ENCODE peak calls at places on chromosome X, in four cellular contexts. One of them, this sample, is unnamed.

GRCh38 chrX:105973387-105973739 is 65.2 kb downstream of the SERPINA7 start:
- DNase-seq in fibroblast of lung: no peak
- DNase-seq in kidney: no peak
- DNase-seq in astrocyte of the cerebellum: no peak
- DNase-seq in this sample: no peak

GRCh38 chrX:21374994-21375794 is 976 bp downstream of the CNKSR2 start:
- DNase-seq in astrocyte of the cerebellum: no peak
- DNase-seq in kidney: peak; percentile 68
- DNase-seq in fibroblast of lung: no peak
- DNase-seq in this sample: peak; percentile 15

GRCh38 chrX:72254835-72255234 is 16.0 kb upstream of the ERCC6L start:
- DNase-seq in kidney: no peak
- DNase-seq in astrocyte of the cerebellum: no peak
- DNase-seq in fibroblast of lung: no peak
- DNase-seq in this sample: no peak

GRCh38 chrX:47380268-47380667 is 9.9 kb downstream of the ZNF157 start:
- DNase-seq in kidney: no peak
- DNase-seq in fibroblast of lung: no peak
- DNase-seq in astrocyte of the cerebellum: no peak
- DNase-seq in this sample: peak; percentile 29

GRCh38 chrX:40261955-40262596 is 164.3 kb upstream of the BCOR start:
- DNase-seq in astrocyte of the cerebellum: no peak
- DNase-seq in kidney: peak; percentile 75
- DNase-seq in fibroblast of lung: no peak
- DNase-seq in this sample: no peak

GRCh38 chrX:41332988-41333743 is 796 bp upstream of the DDX3X start:
- DNase-seq in kidney: peak; percentile 97
- DNase-seq in fibroblast of lung: peak; percentile 85
- DNase-seq in astrocyte of the cerebellum: peak; percentile 72
- DNase-seq in this sample: peak; percentile 71

GRCh38 chrX:130118941-130119640 is 8.8 kb upstream of the ELF4 start:
- DNase-seq in fibroblast of lung: peak; percentile 55
- DNase-seq in astrocyte of the cerebellum: no peak
- DNase-seq in kidney: no peak
- DNase-seq in this sample: no peak

GRCh38 chrX:84188320-84188834 is 378 bp upstream of the RPS6KA6 start:
- DNase-seq in kidney: peak; percentile 79
- DNase-seq in astrocyte of the cerebellum: peak; percentile 39
- DNase-seq in fibroblast of lung: peak; percentile 60
- DNase-seq in this sample: no peak

GRCh38 chrX:30570505-30570904 is 7.1 kb downstream of the TASL start:
- DNase-seq in fibroblast of lung: peak; percentile 2
- DNase-seq in kidney: no peak
- DNase-seq in astrocyte of the cerebellum: peak; percentile 1
- DNase-seq in this sample: no peak

GRCh38 chrX:13317366-13317765 is 2.5 kb downstream of the ATXN3L start:
- DNase-seq in astrocyte of the cerebellum: no peak
- DNase-seq in fibroblast of lung: no peak
- DNase-seq in kidney: no peak
- DNase-seq in this sample: no peak

GRCh38 chrX:132636080-132636479 is 147.2 kb upstream of the MBNL3 start:
- DNase-seq in astrocyte of the cerebellum: no peak
- DNase-seq in fibroblast of lung: no peak
- DNase-seq in kidney: no peak
- DNase-seq in this sample: no peak

GRCh38 chrX:11908371-11908770 is 150.3 kb downstream of the MSL3 start:
- DNase-seq in kidney: no peak
- DNase-seq in astrocyte of the cerebellum: no peak
- DNase-seq in fibroblast of lung: peak; percentile 23
- DNase-seq in this sample: no peak
- TF ChIP-seq CTCF in kidney: no peak
- TF ChIP-seq CTCF in astrocyte of the cerebellum: peak; percentile 61
- TF ChIP-seq CTCF in fibroblast of lung: peak; percentile 46
- TF ChIP-seq CTCF in this sample: no peak

GRCh38 chrX:44202596-44202995 is 140.9 kb downstream of the EFHC2 start:
- DNase-seq in kidney: no peak
- DNase-seq in fibroblast of lung: no peak
- DNase-seq in astrocyte of the cerebellum: no peak
- DNase-seq in this sample: no peak

GRCh38 chrX:44203791-44204190 is 139.7 kb downstream of the EFHC2 start:
- DNase-seq in astrocyte of the cerebellum: no peak
- DNase-seq in kidney: no peak
- DNase-seq in fibroblast of lung: no peak
- DNase-seq in this sample: no peak
- TF ChIP-seq CTCF in astrocyte of the cerebellum: no peak
- TF ChIP-seq CTCF in kidney: no peak
- TF ChIP-seq CTCF in fibroblast of lung: no peak
- TF ChIP-seq CTCF in this sample: no peak

GRCh38 chrX:42714981-42715688 is 62.8 kb downstream of the PPP1R2C start:
- DNase-seq in astrocyte of the cerebellum: peak; percentile 26
- DNase-seq in fibroblast of lung: peak; percentile 59
- DNase-seq in kidney: peak; percentile 77
- DNase-seq in this sample: no peak
- TF ChIP-seq CTCF in astrocyte of the cerebellum: peak; percentile 75
- TF ChIP-seq CTCF in fibroblast of lung: peak; percentile 38
- TF ChIP-seq CTCF in kidney: peak; percentile 25
- TF ChIP-seq CTCF in this sample: no peak

GRCh38 chrX:110212299-110212698 is 105.6 kb downstream of the AMMECR1 start:
- DNase-seq in astrocyte of the cerebellum: no peak
- DNase-seq in fibroblast of lung: no peak
- DNase-seq in kidney: no peak
- DNase-seq in this sample: no peak
- TF ChIP-seq CTCF in astrocyte of the cerebellum: peak; percentile 14
- TF ChIP-seq CTCF in fibroblast of lung: peak; percentile 29
- TF ChIP-seq CTCF in kidney: peak; percentile 9
- TF ChIP-seq CTCF in this sample: no peak

DNA sequence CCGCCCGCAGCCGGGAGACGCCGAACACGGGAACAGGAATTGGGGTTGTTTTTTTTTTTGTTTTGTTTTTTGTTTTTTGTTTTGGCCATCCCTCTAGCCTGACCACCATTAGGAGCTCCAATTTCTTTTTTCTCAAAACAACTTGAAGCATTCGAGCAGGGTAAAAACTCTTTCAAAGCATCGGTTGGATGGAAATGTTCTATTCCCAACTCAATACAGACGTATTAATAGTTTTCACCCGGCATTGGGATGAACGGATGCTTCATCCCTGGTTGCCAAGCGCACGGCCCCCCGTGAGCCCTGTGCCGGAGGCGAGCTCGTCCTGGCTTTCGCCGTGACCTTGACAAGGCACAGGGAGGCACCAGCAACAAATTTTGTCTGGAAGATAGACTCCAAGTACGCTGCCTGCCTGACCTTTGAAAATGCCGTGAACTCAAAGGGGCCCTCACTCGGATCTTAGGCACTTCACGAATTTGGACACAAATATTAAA is 352 bp upstream of the MAP3K15 start:
- DNase-seq in fibroblast of lung: no peak
- DNase-seq in kidney: no peak
- DNase-seq in astrocyte of the cerebellum: no peak
- DNase-seq in this sample: no peak
- TF ChIP-seq CTCF in fibroblast of lung: no peak
- TF ChIP-seq CTCF in kidney: peak; percentile 23
- TF ChIP-seq CTCF in astrocyte of the cerebellum: no peak
- TF ChIP-seq CTCF in this sample: no peak

DNA sequence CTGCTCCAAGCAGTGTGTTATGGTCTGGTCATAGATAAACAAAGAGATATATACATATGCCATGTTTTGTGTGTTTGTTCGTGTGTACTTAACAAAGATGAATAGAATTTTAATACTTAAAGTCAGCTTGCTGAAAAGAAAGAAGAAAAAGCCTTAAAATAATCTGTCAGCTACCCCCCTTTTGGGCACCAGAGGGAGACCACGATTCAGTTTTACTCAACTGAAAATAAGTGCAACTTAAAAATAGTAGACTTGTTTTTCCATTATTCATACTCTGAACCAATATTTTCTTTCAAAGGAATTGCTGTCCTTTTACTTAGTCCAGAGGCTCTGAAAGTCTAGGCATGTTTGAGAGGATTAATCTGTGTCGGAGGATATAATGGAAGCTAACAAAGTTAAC is 181.7 kb upstream of the AGTR2 start:
- DNase-seq in kidney: no peak
- DNase-seq in fibroblast of lung: no peak
- DNase-seq in astrocyte of the cerebellum: no peak
- DNase-seq in this sample: no peak
- TF ChIP-seq CTCF in kidney: no peak
- TF ChIP-seq CTCF in fibroblast of lung: no peak
- TF ChIP-seq CTCF in astrocyte of the cerebellum: no peak
- TF ChIP-seq CTCF in this sample: no peak

DNA sequence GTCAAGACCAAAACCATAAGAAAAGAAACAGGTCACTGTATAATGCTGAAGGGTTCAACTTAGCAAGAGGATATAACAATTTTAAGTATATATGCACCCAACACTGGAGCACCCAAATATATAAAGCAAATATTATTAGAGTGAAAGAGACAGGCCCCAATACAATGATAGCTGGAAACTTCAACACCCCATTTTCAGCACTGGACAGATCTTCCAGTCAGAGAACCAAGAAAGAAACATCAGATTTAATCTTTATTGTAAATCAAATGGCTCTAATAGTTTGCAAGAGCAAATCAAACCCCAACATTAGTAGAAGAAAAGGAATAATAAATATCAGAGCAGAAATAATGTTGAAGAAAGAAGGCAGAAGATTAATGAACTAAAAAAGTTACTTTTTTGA is 36.2 kb downstream of the MAGED4 start:
- DNase-seq in kidney: no peak
- DNase-seq in fibroblast of lung: no peak
- DNase-seq in astrocyte of the cerebellum: no peak
- DNase-seq in this sample: no peak
- TF ChIP-seq CTCF in kidney: no peak
- TF ChIP-seq CTCF in fibroblast of lung: no peak
- TF ChIP-seq CTCF in astrocyte of the cerebellum: no peak
- TF ChIP-seq CTCF in this sample: no peak

DNA sequence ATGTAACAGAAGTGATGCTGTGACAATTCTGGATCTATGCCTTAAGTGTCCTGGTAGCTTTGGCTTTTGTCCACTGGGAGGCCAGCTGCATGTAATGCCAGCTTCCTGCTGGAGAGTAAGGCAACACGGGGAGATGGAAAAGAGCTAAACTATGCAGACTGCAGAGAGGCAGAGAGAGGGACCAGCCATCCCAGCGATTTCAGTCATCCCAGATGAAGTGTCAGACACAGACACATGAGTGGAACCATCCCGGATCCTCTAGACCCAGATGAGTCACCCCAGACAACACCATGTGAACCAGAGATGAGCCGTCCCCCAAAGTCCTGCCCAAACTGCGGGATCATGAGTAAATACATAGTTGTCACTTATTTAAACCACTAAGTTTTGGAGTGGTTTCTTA is 14.6 kb downstream of the SRPX start:
- DNase-seq in astrocyte of the cerebellum: no peak
- DNase-seq in kidney: no peak
- DNase-seq in fibroblast of lung: peak; percentile 64
- DNase-seq in this sample: no peak
- TF ChIP-seq CTCF in astrocyte of the cerebellum: no peak
- TF ChIP-seq CTCF in kidney: no peak
- TF ChIP-seq CTCF in fibroblast of lung: no peak
- TF ChIP-seq CTCF in this sample: no peak

DNA sequence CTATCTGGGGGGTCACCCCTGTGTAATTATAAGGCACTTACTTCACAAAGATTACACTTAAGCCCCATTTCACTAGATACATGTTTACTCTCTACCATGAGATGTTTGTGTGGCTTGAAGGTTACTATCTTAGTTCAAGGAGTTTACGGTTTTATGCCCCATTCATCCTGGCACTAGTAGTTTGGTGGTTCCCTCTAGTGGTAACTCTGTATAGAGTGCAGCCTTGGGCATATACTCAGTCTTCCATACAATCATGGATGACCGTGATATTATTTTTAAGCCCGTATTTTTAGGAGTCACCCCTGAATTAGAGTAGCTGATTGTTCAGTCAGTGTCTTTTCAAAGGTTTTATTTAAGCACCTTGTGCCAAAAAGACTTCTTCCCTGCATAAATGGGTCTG is 109.9 kb upstream of the FAM47C start:
- DNase-seq in astrocyte of the cerebellum: no peak
- DNase-seq in fibroblast of lung: no peak
- DNase-seq in kidney: no peak
- DNase-seq in this sample: no peak
- TF ChIP-seq CTCF in astrocyte of the cerebellum: peak; percentile 33
- TF ChIP-seq CTCF in fibroblast of lung: peak; percentile 45
- TF ChIP-seq CTCF in kidney: no peak
- TF ChIP-seq CTCF in this sample: no peak

GRCh38 chrX:76127341-76127740 is 45.5 kb upstream of the PBDC1 start:
- DNase-seq in fibroblast of lung: no peak
- DNase-seq in kidney: no peak
- DNase-seq in astrocyte of the cerebellum: no peak
- DNase-seq in this sample: no peak
- TF ChIP-seq CTCF in fibroblast of lung: no peak
- TF ChIP-seq CTCF in kidney: no peak
- TF ChIP-seq CTCF in astrocyte of the cerebellum: no peak
- TF ChIP-seq CTCF in this sample: no peak